ENCODE peak calls at places on chromosome 12, in seven cellular contexts. S is esophagus squamous epithelium, J is AG04450, A is neural progenitor cell, W is endothelial cell of umbilical vein, P is breast epithelium, G is astrocyte. Y is an unnamed sample. For H3K27me3, the result is how much of the 10 kb centered on the place peaks cover.

GRCh38 chr12:67042697-67043131 is 226.4 kb upstream of the CAND1 start:
- DNase-seq in P (no peak), G (peak), S (no peak), W (no peak), A (peak), J (no peak), Y (no peak)

GRCh38 chr12:117328556-117329100 is 32.8 kb downstream of the NOS1 start:
- DNase-seq in A (no peak), J (no peak), G (no peak), S (no peak), W (no peak), P (no peak), Y (no peak)

GRCh38 chr12:49187184-49187583 is 1.7 kb downstream of the TUBA1A start:
- DNase-seq in A (peak), J (no peak), W (peak), P (peak), S (no peak), G (peak), Y (no peak)

GRCh38 chr12:58954002-58954401 is 33.7 kb upstream of the LRIG3 start:
- DNase-seq in A (no peak), S (no peak), J (no peak), G (no peak), P (no peak), W (no peak), Y (no peak)

GRCh38 chr12:4271433-4272013 is 2.0 kb upstream of the CCND2 start:
- DNase-seq in W (no peak), P (no peak), S (no peak), A (peak), J (no peak), G (no peak), Y (no peak)

GRCh38 chr12:108313609-108314331 is 25.3 kb downstream of the CMKLR1 start:
- DNase-seq in A (no peak), G (no peak), S (no peak), W (peak), J (no peak), P (no peak), Y (no peak)

GRCh38 chr12:25655702-25656101 is 102.6 kb upstream of the LMNTD1 start:
- DNase-seq in P (peak), S (no peak), G (no peak), W (no peak), J (no peak), A (no peak), Y (no peak)

GRCh38 chr12:52249041-52249461 is 16.0 kb downstream of the KRT7 start:
- DNase-seq in W (no peak), J (no peak), S (no peak), P (peak), G (no peak), A (no peak), Y (no peak)

GRCh38 chr12:26791328-26791791 is 41.6 kb downstream of the ITPR2 start:
- DNase-seq in P (no peak), W (no peak), J (no peak), G (peak), A (no peak), S (no peak), Y (no peak)

GRCh38 chr12:39354955-39355354 is 88.0 kb downstream of the KIF21A start:
- DNase-seq in P (no peak), G (no peak), A (no peak), W (no peak), J (no peak), S (no peak), Y (no peak)

GRCh38 chr12:50222275-50222783 is 55.2 kb upstream of the CERS5 start:
- DNase-seq in P (peak), G (peak), J (peak), A (peak), W (peak), S (no peak), Y (no peak)

GRCh38 chr12:32659908-32660440 is 19.1 kb upstream of the DNM1L start:
- DNase-seq in G (no peak), J (no peak), W (peak), P (no peak), S (no peak), A (no peak), Y (no peak)

GRCh38 chr12:50234347-50234746 is 49.0 kb downstream of the LIMA1 start:
- DNase-seq in P (no peak), G (no peak), J (no peak), W (no peak), S (no peak), A (no peak), Y (no peak)

GRCh38 chr12:55707841-55708694 is at the start of gene ITGA7:
- DNase-seq in W (no peak), A (peak), P (no peak), S (no peak), G (no peak), J (no peak), Y (peak)

GRCh38 chr12:89040146-89040964 is 311.9 kb downstream of the DUSP6 start:
- DNase-seq in G (peak), A (no peak), P (no peak), S (no peak), W (no peak), J (no peak), Y (peak)

GRCh38 chr12:14618990-14619389 is 51.3 kb upstream of the PLBD1 start:
- DNase-seq in W (peak), A (peak), J (no peak), G (peak), P (no peak), S (no peak), Y (no peak)

GRCh38 chr12:26034371-26035142 is 76.1 kb downstream of the RASSF8 start:
- DNase-seq in W (no peak), G (peak), J (no peak), A (no peak), S (no peak), P (no peak), Y (no peak)

GRCh38 chr12:121575952-121576615 is 4.7 kb downstream of the KDM2B start:
- DNase-seq in S (no peak), A (peak), W (no peak), J (no peak), P (peak), G (no peak), Y (no peak)

GRCh38 chr12:32365473-32366064 is 33.8 kb upstream of the FGD4 start:
- DNase-seq in A (peak), G (peak), P (no peak), J (peak), S (no peak), W (peak), Y (peak)

GRCh38 chr12:121005346-121005815 is 10.9 kb downstream of the C12orf43 start:
- DNase-seq in A (peak), G (no peak), S (no peak), W (peak), J (no peak), P (no peak), Y (peak)

GRCh38 chr12:72476301-72476700 is 204.1 kb downstream of the TRHDE start:
- DNase-seq in W (no peak), A (no peak), G (no peak), J (no peak), S (no peak), P (no peak), Y (no peak)

GRCh38 chr12:29552324-29552927 is 54.9 kb upstream of the OVCH1 start:
- DNase-seq in W (peak), P (peak), G (peak), S (no peak), A (peak), J (peak), Y (peak)

GRCh38 chr12:2324375-2324774 is 271.6 kb downstream of the CACNA1C start:
- DNase-seq in J (no peak), W (peak), S (no peak), P (no peak), G (no peak), A (no peak), Y (no peak)

GRCh38 chr12:50550530-50551223 is 45.9 kb downstream of the DIP2B start:
- DNase-seq in J (no peak), G (peak), S (no peak), A (no peak), W (peak), P (no peak), Y (no peak)

GRCh38 chr12:22234561-22234960 is 99.9 kb downstream of the ST8SIA1 start:
- DNase-seq in G (peak), S (no peak), P (no peak), A (no peak), J (no peak), W (no peak), Y (no peak)

GRCh38 chr12:67661311-67662011 is 12.9 kb downstream of the DYRK2 start:
- DNase-seq in W (no peak), S (no peak), G (peak), J (no peak), P (no peak), A (no peak), Y (no peak)

GRCh38 chr12:132269266-132269968 is 60.0 kb downstream of the GALNT9 start:
- DNase-seq in S (no peak), W (no peak), J (no peak), G (no peak), A (no peak), P (no peak), Y (no peak)

GRCh38 chr12:3537916-3538690 is 47.1 kb downstream of the PRMT8 start:
- DNase-seq in S (no peak), P (no peak), J (no peak), W (no peak), A (no peak), G (no peak), Y (no peak)

GRCh38 chr12:114655934-114656697 is 27.9 kb downstream of the TBX3 start:
- DNase-seq in S (no peak), G (peak), A (no peak), W (peak), P (no peak), J (peak), Y (no peak)

DNA sequence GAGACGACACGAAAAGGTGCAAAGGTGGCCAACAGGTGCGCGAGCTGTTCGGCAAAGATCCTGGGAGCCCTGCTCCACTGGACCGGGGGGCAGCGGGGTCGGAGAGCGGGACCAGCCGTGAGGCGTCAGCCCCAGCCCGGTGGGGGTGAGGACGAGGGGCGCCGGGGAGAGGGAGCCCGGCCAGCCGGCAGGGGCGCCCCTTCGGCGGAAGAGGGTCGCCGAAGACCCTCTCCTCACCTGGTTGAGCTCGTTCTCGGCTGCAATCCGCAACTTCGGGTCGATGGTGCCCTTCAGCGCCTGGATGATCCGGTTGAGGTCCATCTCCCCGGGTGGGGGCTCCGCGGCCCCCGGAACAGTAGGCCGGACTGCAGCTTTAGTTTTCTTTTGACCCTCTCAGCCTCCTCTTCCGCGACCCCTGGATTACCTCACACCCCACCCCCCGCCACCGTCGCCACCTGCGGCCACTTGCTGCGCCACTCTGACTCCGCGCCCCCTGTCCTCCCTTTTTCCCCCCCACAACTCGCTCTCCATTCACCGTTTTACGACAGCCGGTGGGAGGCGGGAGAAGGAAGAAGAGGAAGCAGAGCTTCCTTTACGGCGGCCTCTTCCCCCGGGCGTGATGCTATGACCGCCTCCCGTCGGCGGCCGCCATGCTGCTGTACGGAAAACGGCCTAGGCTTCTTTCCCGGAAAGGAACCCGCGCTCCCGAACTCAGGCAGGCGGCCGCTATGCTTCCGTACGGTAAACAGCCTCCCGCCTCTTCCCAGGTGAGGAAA is at the start of gene IPO8:
- DNase-seq in J (peak), W (peak), S (peak), G (peak), A (peak), P (peak), Y (peak)
- TF ChIP-seq CTCF in J (peak), W (peak), S (peak), G (no peak), A (peak), P (no peak), Y (peak)

GRCh38 chr12:64461634-64462414 is 9.9 kb downstream of the TBK1 start:
- DNase-seq in G (peak), P (no peak), S (no peak), W (no peak), A (no peak), J (peak), Y (no peak)
- H3K27ac ChIP-seq in G (peak), P (no peak), S (no peak), W (no peak), A (no peak), J (no peak), Y (no peak)

GRCh38 chr12:115758886-115759620 is 518.4 kb downstream of the MED13L start:
- DNase-seq in W (no peak), S (no peak), G (no peak), J (no peak), A (peak), P (no peak), Y (no peak)
- H3K27me3 ChIP-seq in W (under half), S (under half), G (under half), J (under half), A (under half), P (under half), Y (under half)

GRCh38 chr12:103836345-103836744 is 4.7 kb downstream of the NT5DC3 start:
- DNase-seq in W (no peak), G (no peak), A (no peak), S (no peak), P (no peak), J (no peak), Y (no peak)

GRCh38 chr12:103833095-103833777 is 7.8 kb downstream of the NT5DC3 start:
- DNase-seq in P (no peak), G (no peak), J (no peak), A (no peak), S (no peak), W (no peak), Y (no peak)

GRCh38 chr12:103832048-103832798 is 8.8 kb downstream of the NT5DC3 start:
- DNase-seq in G (no peak), J (no peak), S (no peak), P (no peak), A (no peak), W (no peak), Y (no peak)

GRCh38 chr12:103834897-103835390 is 6.1 kb downstream of the NT5DC3 start:
- DNase-seq in J (no peak), W (no peak), S (no peak), A (no peak), G (no peak), P (no peak), Y (no peak)

GRCh38 chr12:103833891-103834290 is 7.1 kb downstream of the NT5DC3 start:
- DNase-seq in P (no peak), G (no peak), S (no peak), W (no peak), J (no peak), A (peak), Y (no peak)
- TF ChIP-seq CTCF in P (no peak), G (no peak), S (no peak), W (no peak), J (peak), A (peak), Y (no peak)

GRCh38 chr12:110579889-110580253 is 3.2 kb downstream of the PPTC7 start:
- DNase-seq in W (no peak), P (no peak), A (no peak), G (no peak), S (no peak), J (no peak), Y (no peak)
- H3K27ac ChIP-seq in W (no peak), P (peak), A (no peak), G (no peak), S (peak), J (no peak), Y (peak)

GRCh38 chr12:53972722-53973092 is 219 bp upstream of the HOXC11 start:
- DNase-seq in A (no peak), W (no peak), P (no peak), G (no peak), S (no peak), J (no peak), Y (no peak)
- H3K27me3 ChIP-seq in A (half or more), W (half or more), P (under half), G (half or more), S (under half), J (half or more), Y (half or more)

DNA sequence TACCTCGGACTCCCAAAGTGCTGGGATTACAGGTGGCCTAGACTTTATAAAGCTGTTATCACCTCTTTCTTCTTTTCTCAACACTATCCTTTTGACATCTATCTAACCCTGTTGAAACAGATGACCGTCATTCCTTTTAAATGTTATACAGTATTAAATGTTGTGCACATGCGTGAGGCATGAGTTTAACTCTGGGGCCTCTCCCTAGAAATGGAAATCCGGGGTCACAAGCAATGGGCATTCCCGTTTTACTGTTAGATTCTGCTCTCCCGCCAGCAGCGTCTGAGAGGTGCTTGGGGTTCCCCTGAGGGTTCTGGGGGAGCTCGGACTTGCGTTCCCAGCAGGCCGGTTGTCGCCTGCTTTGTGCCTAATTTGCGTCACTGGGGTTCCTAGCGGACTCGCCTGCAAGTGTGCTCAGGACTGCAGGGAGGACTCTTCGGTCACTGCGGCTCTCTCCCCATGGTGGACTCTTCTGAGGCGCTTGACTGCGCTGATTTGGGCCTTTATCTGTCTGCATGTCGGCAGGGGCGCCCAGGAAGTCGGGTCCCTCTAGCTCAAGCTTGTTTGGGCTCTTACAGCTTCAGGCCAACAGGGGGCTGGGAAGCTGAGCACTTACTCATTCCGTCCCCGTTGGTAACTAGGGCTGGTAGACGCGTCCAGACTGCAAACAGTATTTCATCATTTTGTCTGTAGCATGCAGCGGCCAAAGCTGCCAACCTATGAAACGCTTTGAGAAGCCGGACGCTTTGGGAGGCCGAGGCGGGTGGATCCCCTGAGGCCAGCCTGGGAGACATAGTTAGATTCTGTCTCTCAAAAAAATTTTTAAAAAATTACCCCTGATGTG is 1.2 kb upstream of the RAN start:
- DNase-seq in W (peak), G (peak), A (peak), P (peak), J (peak), S (peak), Y (peak)
- TF ChIP-seq CTCF in W (peak), G (peak), A (peak), P (peak), J (peak), S (peak), Y (peak)

DNA sequence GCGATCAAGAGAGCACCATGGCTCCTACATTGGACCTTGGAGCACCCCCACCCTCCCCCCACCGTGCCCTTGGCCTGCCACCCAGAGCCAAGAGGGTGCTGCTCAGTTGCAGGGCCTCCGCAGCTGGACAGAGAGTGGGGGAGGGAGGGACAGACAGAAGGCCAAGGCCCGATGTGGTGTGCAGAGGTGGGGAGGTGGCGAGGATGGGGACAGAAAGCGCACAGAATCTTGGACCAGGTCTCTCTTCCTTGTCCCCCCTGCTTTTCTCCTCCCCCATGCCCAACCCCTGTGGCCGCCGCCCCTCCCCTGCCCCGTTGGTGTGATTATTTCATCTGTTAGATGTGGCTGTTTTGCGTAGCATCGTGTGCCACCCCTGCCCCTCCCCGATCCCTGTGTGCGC is 1.8 kb upstream of the RNU7-1 start:
- DNase-seq in J (no peak), W (no peak), S (no peak), A (no peak), G (no peak), P (no peak), Y (no peak)
- H3K27ac ChIP-seq in J (no peak), W (no peak), S (peak), A (no peak), G (no peak), P (peak), Y (no peak)

DNA sequence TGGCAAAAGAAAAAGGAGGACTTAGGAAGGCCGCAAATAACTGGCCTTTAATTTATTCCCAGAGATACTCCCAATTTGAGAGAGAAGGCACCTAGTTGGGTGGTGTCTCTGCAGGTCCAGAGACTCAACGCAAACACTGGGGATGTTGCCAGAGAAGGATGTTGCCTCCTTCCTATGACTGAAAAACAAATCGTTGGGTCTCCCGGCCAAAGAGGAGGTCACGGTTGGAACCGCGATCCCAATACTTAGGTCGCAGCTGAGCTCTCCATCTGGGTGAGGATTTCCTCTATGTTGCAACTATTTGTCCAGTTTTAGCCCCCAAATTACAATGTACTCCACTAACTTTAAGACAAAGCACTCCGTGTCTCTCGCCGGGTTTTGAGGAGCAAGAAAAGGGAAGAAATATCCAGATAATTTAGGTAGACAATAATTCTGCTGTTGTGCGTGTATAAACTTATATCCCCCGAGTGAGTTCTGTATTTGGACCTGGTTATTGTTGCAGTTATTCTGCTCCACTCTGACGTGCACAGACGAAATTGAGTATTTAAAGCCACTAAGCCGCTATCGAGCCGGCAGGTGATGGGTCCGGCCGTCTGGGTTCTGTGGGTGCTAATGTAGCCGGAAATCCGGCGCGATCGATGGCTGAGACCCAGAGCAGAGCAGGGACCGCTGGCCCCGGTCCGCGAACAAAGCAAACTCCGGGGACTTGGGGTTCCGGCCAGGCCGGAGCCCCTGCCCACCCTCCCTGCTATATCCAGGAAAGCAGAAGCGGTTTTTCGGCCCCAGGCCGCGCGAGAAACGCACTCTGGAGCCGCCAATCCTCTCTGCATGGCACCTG is 5.7 kb downstream of the HOXC12 start:
- DNase-seq in W (no peak), G (no peak), J (no peak), S (no peak), P (no peak), A (no peak), Y (no peak)
- H3K27me3 ChIP-seq in W (half or more), G (half or more), J (half or more), S (under half), P (under half), A (half or more), Y (half or more)

Y was measured in CD4-positive, alpha-beta T cell.